ENCODE peak calls at places on chromosomes 2 and 18, in five cellular contexts. Q, C, B, O and N are unnamed samples.

GRCh38 chr2:42090216-42090615 is 42.4 kb downstream of the PKDCC start:
- DNase-seq in Q (no peak), B (no peak), C (no peak), O (no peak), N (no peak)

GRCh38 chr2:31140151-31140550 is 1.9 kb upstream of the GALNT14 start:
- DNase-seq in O (no peak), C (no peak), B (no peak), Q (no peak), N (no peak)

GRCh38 chr2:99701503-99701902 is 211.7 kb upstream of the REV1 start:
- DNase-seq in C (no peak), B (no peak), Q (no peak), O (no peak), N (no peak)

GRCh38 chr2:78718031-78718430 is 307.5 kb upstream of the REG3G start:
- DNase-seq in C (no peak), B (no peak), O (no peak), Q (no peak), N (no peak)

GRCh38 chr18:80157708-80158343 is 48.8 kb downstream of the ADNP2 start:
- DNase-seq in C (peak; percentile 66), B (peak; percentile 71), Q (peak; percentile 86), O (peak; percentile 89), N (peak; percentile 84)

GRCh38 chr2:12502759-12503158 is 214.0 kb upstream of the TRIB2 start:
- DNase-seq in Q (no peak), C (no peak), B (no peak), O (no peak), N (no peak)

GRCh38 chr2:58512878-58513277 is 271.8 kb upstream of the FANCL start:
- DNase-seq in C (no peak), B (no peak), O (no peak), Q (no peak), N (no peak)

GRCh38 chr2:238136820-238137537 is 1.5 kb upstream of the KLHL30 start:
- DNase-seq in B (no peak), Q (no peak), O (no peak), C (no peak), N (no peak)

GRCh38 chr18:13930964-13931363 is 15.6 kb upstream of the MC2R start:
- DNase-seq in Q (no peak), C (no peak), B (no peak), O (no peak), N (no peak)

GRCh38 chr2:68121873-68122679 is 35.6 kb upstream of the PNO1 start:
- DNase-seq in B (peak; percentile 83), C (peak; percentile 70), O (peak; percentile 93), Q (peak; percentile 94), N (peak; percentile 91)

GRCh38 chr2:175207741-175208438 is 26.4 kb upstream of the ATP5MC3 start:
- DNase-seq in Q (no peak), C (no peak), O (no peak), B (peak; percentile 6), N (no peak)

GRCh38 chr2:238339814-238340213 is 19.5 kb downstream of the TRAF3IP1 start:
- DNase-seq in B (no peak), Q (no peak), C (no peak), O (no peak), N (no peak)

GRCh38 chr2:126655066-126655465 is 892 bp upstream of the GYPC start:
- DNase-seq in C (no peak), Q (peak; percentile 72), B (no peak), O (no peak), N (no peak)

GRCh38 chr2:164457271-164457670 is 164.0 kb downstream of the GRB14 start:
- DNase-seq in C (no peak), O (no peak), Q (no peak), B (no peak), N (no peak)

GRCh38 chr2:134304726-134305509 is 51.0 kb downstream of the MGAT5 start:
- DNase-seq in B (no peak), C (no peak), O (no peak), Q (no peak), N (no peak)

GRCh38 chr2:121698318-121698930 is 38.3 kb downstream of the NIFK start:
- DNase-seq in B (no peak), C (no peak), Q (no peak), O (no peak), N (peak; percentile 11)

GRCh38 chr18:78932281-78932680 is 47.3 kb upstream of the SALL3 start:
- DNase-seq in B (no peak), Q (peak; percentile 49), O (no peak), C (no peak), N (no peak)

GRCh38 chr18:76643996-76644395 is 149.0 kb upstream of the ZNF516 start:
- DNase-seq in C (no peak), Q (no peak), O (no peak), B (no peak), N (no peak)

GRCh38 chr2:27256855-27257454 is 5.9 kb downstream of the SLC30A3 start:
- DNase-seq in Q (no peak), C (no peak), B (no peak), O (no peak), N (no peak)

GRCh38 chr2:69601179-69601612 is 42.3 kb downstream of the AAK1 start:
- DNase-seq in C (peak; percentile 61), Q (no peak), B (no peak), O (no peak), N (no peak)

GRCh38 chr2:121722479-121722878 is 14.2 kb downstream of the NIFK start:
- DNase-seq in B (no peak), Q (no peak), O (no peak), C (no peak), N (no peak)

GRCh38 chr18:48662021-48662661 is 123.3 kb downstream of the CTIF start:
- DNase-seq in Q (peak; percentile 58), C (no peak), B (peak; percentile 58), O (no peak), N (peak; percentile 45)

GRCh38 chr18:76384114-76384790 is 110.8 kb downstream of the ZNF516 start:
- DNase-seq in C (no peak), Q (peak; percentile 64), B (no peak), O (no peak), N (peak; percentile 46)

GRCh38 chr2:233402774-233403173 is 48.5 kb downstream of the DGKD start:
- DNase-seq in O (no peak), Q (peak; percentile 24), B (no peak), C (no peak), N (no peak)

GRCh38 chr2:67453365-67453764 is 56.2 kb downstream of the ETAA1 start:
- DNase-seq in C (no peak), O (no peak), Q (no peak), B (no peak), N (no peak)

GRCh38 chr2:221075203-221075602 is 496.9 kb downstream of the EPHA4 start:
- DNase-seq in O (no peak), B (no peak), Q (no peak), C (no peak), N (no peak)

GRCh38 chr18:48605408-48605845 is 66.6 kb downstream of the CTIF start:
- DNase-seq in C (peak; percentile 29), B (no peak), O (peak; percentile 42), Q (no peak), N (no peak)

GRCh38 chr2:149033716-149034115 is 4.8 kb upstream of the LYPD6B start:
- DNase-seq in Q (no peak), B (peak; percentile 55), C (no peak), O (no peak), N (no peak)

GRCh38 chr2:95017308-95017630 is 8.2 kb upstream of the MAL start:
- DNase-seq in O (no peak), C (no peak), B (no peak), Q (no peak), N (no peak)

GRCh38 chr2:190482441-190482840 is 52.1 kb downstream of the NEMP2 start:
- DNase-seq in Q (no peak), O (no peak), B (no peak), C (no peak), N (no peak)

GRCh38 chr2:221779614-221780067 is 207.5 kb upstream of the EPHA4 start:
- DNase-seq in B (no peak), O (no peak), Q (no peak), C (no peak), N (peak; percentile 83)

GRCh38 chr2:44766777-44767176 is 174.7 kb upstream of the SIX3 start:
- DNase-seq in B (no peak), Q (no peak), O (no peak), C (no peak), N (no peak)

DNA sequence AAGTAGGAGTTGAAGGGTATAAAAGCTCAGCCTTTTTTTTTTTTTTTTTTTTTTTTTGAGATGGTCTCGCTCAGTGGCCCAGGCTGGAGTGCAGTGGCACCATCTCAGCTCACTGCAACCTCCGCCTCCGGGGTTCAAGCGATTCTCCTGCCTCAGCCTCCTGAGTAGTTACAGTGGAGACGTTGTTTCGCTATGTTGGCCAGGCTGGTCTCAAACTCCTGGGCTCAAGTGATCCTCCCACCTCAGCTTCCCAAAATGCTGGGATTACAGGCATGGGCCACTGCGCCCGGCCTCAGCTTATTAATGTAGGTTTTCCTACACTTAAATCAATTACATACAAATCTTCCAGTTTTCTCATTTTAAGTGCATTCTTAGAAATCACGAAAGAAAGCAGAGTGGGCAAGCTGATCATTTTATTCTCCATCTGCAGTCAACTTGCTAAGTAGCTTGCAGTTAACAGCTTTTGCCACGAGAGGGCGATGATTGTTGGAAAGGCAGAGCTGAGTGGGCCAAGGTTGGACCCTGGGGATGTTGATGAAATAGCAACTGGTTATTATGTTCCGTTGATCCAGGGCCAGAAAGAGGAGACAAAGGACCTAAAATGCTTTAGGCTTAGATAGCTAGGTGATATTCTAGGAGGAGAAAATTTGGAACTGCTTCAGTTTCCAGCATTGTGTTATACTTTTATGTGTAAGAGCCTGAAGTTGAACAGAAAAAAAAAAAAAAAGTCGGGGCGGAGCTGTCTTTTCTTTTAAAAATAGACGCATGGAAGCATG is 234.4 kb upstream of the EPAS1 start:
- DNase-seq in B (peak; percentile 73), C (peak; percentile 54), O (peak; percentile 80), Q (peak; percentile 91), N (peak; percentile 92)
- TF ChIP-seq POLR2AphosphoS5 in B (peak; percentile 62), C (no peak), O (peak; percentile 59), Q (no peak), N (no peak)

DNA sequence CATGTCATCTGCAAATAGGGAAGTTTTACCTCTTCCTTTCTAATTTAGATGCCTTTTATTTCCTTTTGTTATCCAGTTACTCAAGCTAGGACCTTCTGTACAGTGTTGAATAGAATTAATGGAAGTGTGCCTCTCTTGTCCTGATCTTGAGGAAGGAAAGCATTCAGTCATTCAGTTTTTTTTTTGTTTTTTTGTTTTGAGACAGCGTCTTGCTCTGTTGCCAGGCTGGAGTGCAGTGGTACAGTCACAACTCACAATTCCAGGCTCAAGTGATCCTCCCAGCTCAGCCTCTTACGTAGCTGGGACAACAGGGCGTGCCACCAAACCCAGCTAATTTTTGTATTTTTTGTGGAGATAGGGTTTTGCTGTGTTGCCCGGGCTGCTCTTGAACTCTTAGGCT is 203.9 kb upstream of the ALPP start:
- DNase-seq in B (no peak), O (no peak), C (no peak), Q (no peak), N (no peak)
- H3K4me3 ChIP-seq in B (no peak overlapping the region), O (no peak overlapping the region), C (no peak overlapping the region), Q (no peak overlapping the region), N (no peak overlapping the region)

GRCh38 chr2:197138513-197138912 is 172.1 kb downstream of the ANKRD44 start:
- DNase-seq in C (no peak), B (no peak), Q (no peak), O (no peak), N (no peak)
- H3K4me1 ChIP-seq in C (peaks cover 6% of the 10 kb centered on the region), B (no peaks in the 10 kb centered on the region), Q (no peaks in the 10 kb centered on the region), O (peaks cover 92% of the 10 kb centered on the region), N (peaks cover 5% of the 10 kb centered on the region)

DNA sequence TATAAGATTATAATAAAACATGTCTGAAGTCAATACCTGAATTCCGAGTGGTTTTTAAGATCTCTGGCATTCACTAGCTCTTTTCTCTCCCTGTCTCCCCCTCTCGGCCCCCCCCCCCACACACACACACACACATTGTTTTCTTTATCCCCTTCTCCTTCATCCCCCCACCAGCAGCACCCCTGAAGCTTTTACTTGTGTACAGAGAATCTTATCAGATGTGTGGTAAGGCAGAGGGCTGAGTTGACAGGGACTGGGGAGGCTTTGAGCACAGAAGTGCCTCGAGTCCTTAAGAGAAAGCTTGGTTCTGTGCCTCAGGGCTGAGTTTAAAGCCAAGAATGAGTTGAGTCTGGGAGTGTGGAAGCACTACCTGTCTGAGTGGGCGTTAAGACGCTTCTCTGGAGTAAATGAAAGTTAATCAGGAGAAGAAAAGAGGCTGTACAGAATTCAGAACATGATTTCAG is 2.6 kb downstream of the ID2 start:
- DNase-seq in Q (no peak), O (no peak), C (peak; percentile 38), B (peak; percentile 43), N (no peak)
- TF ChIP-seq POLR2AphosphoS5 in Q (no peak), O (no peak), C (no peak), B (no peak), N (no peak)